ENCODE peak calls at places on chromosome 19, in four cellular contexts. One of them, this sample, is unnamed.

GRCh38 chr19:38932425-38933179 is 1.9 kb downstream of the MRPS12 start:
- DNase-seq in CD4-positive, alpha-beta T cell: no peak
- DNase-seq in stomach: no peak
- DNase-seq in omental fat pad: no peak
- DNase-seq in this sample: peak; percentile 46

GRCh38 chr19:39236527-39236926 is 8.3 kb downstream of the IFNL3 start:
- DNase-seq in CD4-positive, alpha-beta T cell: no peak
- DNase-seq in stomach: peak; percentile 37
- DNase-seq in omental fat pad: no peak
- DNase-seq in this sample: no peak

GRCh38 chr19:17340302-17340870 is 3.0 kb downstream of the GTPBP3 start:
- DNase-seq in CD4-positive, alpha-beta T cell: no peak
- DNase-seq in stomach: peak; percentile 52
- DNase-seq in omental fat pad: no peak
- DNase-seq in this sample: peak; percentile 47

GRCh38 chr19:6947745-6948144 is 60.4 kb downstream of the ADGRE1 start:
- DNase-seq in CD4-positive, alpha-beta T cell: no peak
- DNase-seq in stomach: no peak
- DNase-seq in omental fat pad: no peak
- DNase-seq in this sample: peak; percentile 60

GRCh38 chr19:39127812-39128510 is 2.4 kb downstream of the PAK4 start:
- DNase-seq in CD4-positive, alpha-beta T cell: no peak
- DNase-seq in stomach: peak; percentile 87
- DNase-seq in omental fat pad: no peak
- DNase-seq in this sample: peak; percentile 35

GRCh38 chr19:38290631-38291147 is 13.4 kb upstream of the C19orf33 start:
- DNase-seq in CD4-positive, alpha-beta T cell: no peak
- DNase-seq in stomach: peak; percentile 95
- DNase-seq in omental fat pad: no peak
- DNase-seq in this sample: peak; percentile 82

GRCh38 chr19:4867534-4868285 is at the start of gene PLIN3:
- DNase-seq in CD4-positive, alpha-beta T cell: peak; percentile 92
- DNase-seq in stomach: peak; percentile 98
- DNase-seq in omental fat pad: peak; percentile 98
- DNase-seq in this sample: peak; percentile 94

GRCh38 chr19:32330149-32330548 is 15.3 kb upstream of the ZNF507 start:
- DNase-seq in CD4-positive, alpha-beta T cell: no peak
- DNase-seq in stomach: no peak
- DNase-seq in omental fat pad: no peak
- DNase-seq in this sample: no peak

GRCh38 chr19:38796154-38796553 is 7.2 kb downstream of the LGALS7B start:
- DNase-seq in CD4-positive, alpha-beta T cell: no peak
- DNase-seq in stomach: no peak
- DNase-seq in omental fat pad: no peak
- DNase-seq in this sample: no peak

GRCh38 chr19:12065100-12065538 is 588 bp downstream of the ZNF844 start:
- DNase-seq in CD4-positive, alpha-beta T cell: peak; percentile 33
- DNase-seq in stomach: no peak
- DNase-seq in omental fat pad: no peak
- DNase-seq in this sample: no peak

GRCh38 chr19:51749979-51750378 is 1.7 kb downstream of the FPR1 start:
- DNase-seq in CD4-positive, alpha-beta T cell: no peak
- DNase-seq in stomach: no peak
- DNase-seq in omental fat pad: no peak
- DNase-seq in this sample: no peak

GRCh38 chr19:56973713-56974553 is 133.4 kb upstream of the PEG3 start:
- DNase-seq in CD4-positive, alpha-beta T cell: no peak
- DNase-seq in stomach: no peak
- DNase-seq in omental fat pad: no peak
- DNase-seq in this sample: no peak

GRCh38 chr19:8194528-8195275 is 14.5 kb upstream of the CERS4 start:
- DNase-seq in CD4-positive, alpha-beta T cell: peak; percentile 52
- DNase-seq in stomach: peak; percentile 35
- DNase-seq in omental fat pad: no peak
- DNase-seq in this sample: no peak

GRCh38 chr19:45296365-45296764 is 26.3 kb downstream of the CKM start:
- DNase-seq in CD4-positive, alpha-beta T cell: no peak
- DNase-seq in stomach: no peak
- DNase-seq in omental fat pad: no peak
- DNase-seq in this sample: no peak

GRCh38 chr19:43749898-43750297 is 4.9 kb downstream of the SMG9 start:
- DNase-seq in CD4-positive, alpha-beta T cell: no peak
- DNase-seq in stomach: no peak
- DNase-seq in omental fat pad: no peak
- DNase-seq in this sample: no peak

GRCh38 chr19:412356-413355 is 3.7 kb upstream of the C2CD4C start:
- DNase-seq in CD4-positive, alpha-beta T cell: peak; percentile 19
- DNase-seq in stomach: no peak
- DNase-seq in omental fat pad: no peak
- DNase-seq in this sample: no peak

GRCh38 chr19:42065051-42065450 is 5.0 kb downstream of the GRIK5 start:
- DNase-seq in CD4-positive, alpha-beta T cell: no peak
- DNase-seq in stomach: no peak
- DNase-seq in omental fat pad: no peak
- DNase-seq in this sample: no peak
- TF ChIP-seq CTCF in CD4-positive, alpha-beta T cell: no peak
- TF ChIP-seq CTCF in stomach: no peak
- TF ChIP-seq CTCF in omental fat pad: no peak
- TF ChIP-seq CTCF in this sample: no peak

GRCh38 chr19:41023193-41023592 is 32.1 kb downstream of the CYP2B6 start:
- DNase-seq in CD4-positive, alpha-beta T cell: no peak
- DNase-seq in stomach: no peak
- DNase-seq in omental fat pad: no peak
- DNase-seq in this sample: peak; percentile 35
- TF ChIP-seq CTCF in CD4-positive, alpha-beta T cell: no peak
- TF ChIP-seq CTCF in stomach: no peak
- TF ChIP-seq CTCF in omental fat pad: no peak
- TF ChIP-seq CTCF in this sample: no peak

GRCh38 chr19:29671393-29672076 is 6.3 kb downstream of the PLEKHF1 start:
- DNase-seq in CD4-positive, alpha-beta T cell: peak; percentile 87
- DNase-seq in stomach: peak; percentile 60
- DNase-seq in omental fat pad: peak; percentile 21
- DNase-seq in this sample: peak; percentile 69
- TF ChIP-seq CTCF in CD4-positive, alpha-beta T cell: peak; percentile 56
- TF ChIP-seq CTCF in stomach: no peak
- TF ChIP-seq CTCF in omental fat pad: no peak
- TF ChIP-seq CTCF in this sample: peak; percentile 26

DNA sequence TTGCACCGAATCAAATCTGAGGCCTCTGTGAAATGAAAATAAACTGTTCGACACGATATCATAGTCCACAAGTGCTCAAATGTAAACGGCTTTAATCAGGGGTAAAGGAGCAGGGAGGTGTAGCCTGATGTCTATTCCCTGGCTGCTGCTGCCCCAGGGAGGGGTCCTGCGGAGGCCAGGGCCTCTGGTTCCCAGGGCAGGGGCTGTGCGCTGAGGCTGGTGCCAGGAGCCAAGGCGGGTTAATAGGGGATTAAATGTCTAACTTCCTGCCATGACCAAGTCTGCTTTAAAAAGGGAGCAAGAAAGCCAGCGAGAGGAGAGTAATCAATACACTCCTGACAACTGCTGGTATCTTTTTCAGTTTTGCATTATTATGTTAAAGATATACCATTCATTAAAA is 59.4 kb downstream of the ZNF536 start:
- DNase-seq in CD4-positive, alpha-beta T cell: no peak
- DNase-seq in stomach: no peak
- DNase-seq in omental fat pad: no peak
- DNase-seq in this sample: no peak
- TF ChIP-seq CTCF in CD4-positive, alpha-beta T cell: no peak
- TF ChIP-seq CTCF in stomach: no peak
- TF ChIP-seq CTCF in omental fat pad: no peak
- TF ChIP-seq CTCF in this sample: no peak

GRCh38 chr19:11052391-11052790 is 36.9 kb upstream of the LDLR start:
- DNase-seq in CD4-positive, alpha-beta T cell: no peak
- DNase-seq in stomach: no peak
- DNase-seq in omental fat pad: no peak
- DNase-seq in this sample: no peak
- TF ChIP-seq CTCF in CD4-positive, alpha-beta T cell: no peak
- TF ChIP-seq CTCF in stomach: no peak
- TF ChIP-seq CTCF in omental fat pad: no peak
- TF ChIP-seq CTCF in this sample: no peak

GRCh38 chr19:13260883-13261653 is 110.9 kb downstream of the IER2 start:
- DNase-seq in CD4-positive, alpha-beta T cell: no peak
- DNase-seq in stomach: peak; percentile 33
- DNase-seq in omental fat pad: no peak
- DNase-seq in this sample: peak; percentile 58
- TF ChIP-seq CTCF in CD4-positive, alpha-beta T cell: no peak
- TF ChIP-seq CTCF in stomach: no peak
- TF ChIP-seq CTCF in omental fat pad: no peak
- TF ChIP-seq CTCF in this sample: no peak